ENCODE peak calls at places on chromosomes 5 and 9, in five cellular contexts. T is gastrocnemius medialis, O is hepatocyte, Y is cardiac fibroblast, I is coronary artery. G is an unnamed sample.

GRCh38 chr5:117856706-117857105 is 1131.6 kb downstream of the DTWD2 start:
- DNase-seq in T (no peak), O (no peak), Y (no peak), I (no peak), G (no peak)

GRCh38 chr5:77945874-77946273 is 169.7 kb upstream of the TBCA start:
- DNase-seq in T (no peak), O (no peak), Y (no peak), I (no peak), G (no peak)

GRCh38 chr9:109010676-109011655 is 2.3 kb downstream of the CTNNAL1 start:
- DNase-seq in T (no peak), O (peak; percentile 44), Y (peak; percentile 84), I (no peak), G (no peak)

GRCh38 chr9:29640507-29640906 is 2067.2 kb upstream of the C9orf72 start:
- DNase-seq in T (no peak), O (no peak), Y (no peak), I (no peak), G (no peak)

GRCh38 chr5:65141487-65141886 is 340.2 kb downstream of the ADAMTS6 start:
- DNase-seq in T (no peak), O (no peak), Y (no peak), I (no peak), G (no peak)

GRCh38 chr9:76297721-76298239 is 96.4 kb downstream of the RFK start:
- DNase-seq in T (peak; percentile 23), O (peak; percentile 26), Y (peak; percentile 45), I (no peak), G (no peak)

GRCh38 chr9:107043886-107044285 is 180.9 kb downstream of the ZNF462 start:
- DNase-seq in T (no peak), O (no peak), Y (no peak), I (no peak), G (no peak)

GRCh38 chr5:59487068-59487686 is 406.3 kb downstream of the PDE4D start:
- DNase-seq in T (no peak), O (no peak), Y (no peak), I (no peak), G (no peak)

GRCh38 chr5:39158127-39158593 is 61.2 kb downstream of the FYB1 start:
- DNase-seq in T (peak; percentile 14), O (no peak), Y (peak; percentile 76), I (no peak), G (no peak)

GRCh38 chr5:32261198-32261597 is 51.5 kb downstream of the MTMR12 start:
- DNase-seq in T (no peak), O (no peak), Y (peak; percentile 12), I (no peak), G (peak; percentile 44)

GRCh38 chr5:6745706-6746217 is 32.5 kb downstream of the TENT4A start:
- DNase-seq in T (no peak), O (peak; percentile 68), Y (peak; percentile 84), I (no peak), G (no peak)

GRCh38 chr5:88818296-88818695 is 64.7 kb downstream of the MEF2C start:
- DNase-seq in T (no peak), O (no peak), Y (no peak), I (no peak), G (no peak)

GRCh38 chr5:115490601-115491000 is 54.0 kb downstream of the FEM1C start:
- DNase-seq in T (no peak), O (no peak), Y (no peak), I (no peak), G (no peak)

GRCh38 chr9:100602302-100602930 is 24.5 kb downstream of the CAVIN4 start:
- DNase-seq in T (no peak), O (peak; percentile 74), Y (peak; percentile 74), I (no peak), G (no peak)

GRCh38 chr5:168317521-168318147 is 26.2 kb downstream of the WWC1 start:
- DNase-seq in T (no peak), O (peak; percentile 95), Y (peak; percentile 90), I (no peak), G (no peak)

GRCh38 chr5:143186623-143187022 is 216.9 kb downstream of the NR3C1 start:
- DNase-seq in T (no peak), O (no peak), Y (no peak), I (no peak), G (no peak)

GRCh38 chr9:21294904-21295538 is 10.1 kb downstream of the IFNA5 start:
- DNase-seq in T (no peak), O (no peak), Y (no peak), I (no peak), G (no peak)

GRCh38 chr9:108724669-108725068 is 131.1 kb downstream of the ACTL7B start:
- DNase-seq in T (no peak), O (peak; percentile 25), Y (peak; percentile 22), I (no peak), G (no peak)

GRCh38 chr5:126600631-126601511 is at the start of gene PHAX:
- DNase-seq in T (peak; percentile 61), O (peak; percentile 94), Y (peak; percentile 76), I (peak; percentile 81), G (peak; percentile 48)

GRCh38 chr5:158522761-158523160 is 577.0 kb downstream of the EBF1 start:
- DNase-seq in T (no peak), O (no peak), Y (no peak), I (no peak), G (no peak)

GRCh38 chr5:60295423-60295822 is 401.9 kb upstream of the PDE4D start:
- DNase-seq in T (no peak), O (peak; percentile 49), Y (peak; percentile 3), I (no peak), G (peak; percentile 5)

GRCh38 chr5:142841511-142842255 is 71.5 kb downstream of the ARHGAP26 start:
- DNase-seq in T (peak; percentile 38), O (no peak), Y (peak; percentile 78), I (peak; percentile 88), G (no peak)

GRCh38 chr5:55613112-55613868 is 78.5 kb upstream of the PLPP1 start:
- DNase-seq in T (no peak), O (no peak), Y (no peak), I (no peak), G (no peak)

GRCh38 chr5:155735388-155735787 is 591.6 kb upstream of the SGCD start:
- DNase-seq in T (peak; percentile 61), O (no peak), Y (no peak), I (no peak), G (no peak)

GRCh38 chr5:16787278-16787677 is 148.8 kb downstream of the MYO10 start:
- DNase-seq in T (no peak), O (no peak), Y (no peak), I (no peak), G (no peak)

GRCh38 chr5:122286547-122286946 is 25.5 kb upstream of the SNCAIP start:
- DNase-seq in T (no peak), O (no peak), Y (no peak), I (no peak), G (no peak)

GRCh38 chr9:12847591-12847990 is 72.8 kb downstream of the LURAP1L start:
- DNase-seq in T (no peak), O (no peak), Y (no peak), I (no peak), G (no peak)

GRCh38 chr5:72467987-72468386 is 39.2 kb downstream of the ZNF366 start:
- DNase-seq in T (no peak), O (no peak), Y (peak; percentile 87), I (no peak), G (no peak)

GRCh38 chr9:125513634-125514413 is 193.2 kb downstream of the MAPKAP1 start:
- DNase-seq in T (peak; percentile 28), O (peak; percentile 55), Y (peak; percentile 76), I (no peak), G (no peak)

GRCh38 chr5:73103885-73104284 is 16.5 kb upstream of the TMEM171 start:
- DNase-seq in T (no peak), O (no peak), Y (no peak), I (no peak), G (no peak)

GRCh38 chr5:36599986-36600779 is 6.2 kb upstream of the SLC1A3 start:
- DNase-seq in T (no peak), O (no peak), Y (peak; percentile 73), I (no peak), G (no peak)

GRCh38 chr5:36600847-36601527 is 5.4 kb upstream of the SLC1A3 start:
- DNase-seq in T (no peak), O (no peak), Y (peak; percentile 46), I (no peak), G (no peak)

GRCh38 chr5:36605241-36605640 is 1.2 kb upstream of the SLC1A3 start:
- DNase-seq in T (no peak), O (no peak), Y (peak; percentile 44), I (no peak), G (no peak)

GRCh38 chr5:36606052-36606436 is 362 bp upstream of the SLC1A3 start:
- DNase-seq in T (no peak), O (no peak), Y (no peak), I (no peak), G (no peak)

DNA sequence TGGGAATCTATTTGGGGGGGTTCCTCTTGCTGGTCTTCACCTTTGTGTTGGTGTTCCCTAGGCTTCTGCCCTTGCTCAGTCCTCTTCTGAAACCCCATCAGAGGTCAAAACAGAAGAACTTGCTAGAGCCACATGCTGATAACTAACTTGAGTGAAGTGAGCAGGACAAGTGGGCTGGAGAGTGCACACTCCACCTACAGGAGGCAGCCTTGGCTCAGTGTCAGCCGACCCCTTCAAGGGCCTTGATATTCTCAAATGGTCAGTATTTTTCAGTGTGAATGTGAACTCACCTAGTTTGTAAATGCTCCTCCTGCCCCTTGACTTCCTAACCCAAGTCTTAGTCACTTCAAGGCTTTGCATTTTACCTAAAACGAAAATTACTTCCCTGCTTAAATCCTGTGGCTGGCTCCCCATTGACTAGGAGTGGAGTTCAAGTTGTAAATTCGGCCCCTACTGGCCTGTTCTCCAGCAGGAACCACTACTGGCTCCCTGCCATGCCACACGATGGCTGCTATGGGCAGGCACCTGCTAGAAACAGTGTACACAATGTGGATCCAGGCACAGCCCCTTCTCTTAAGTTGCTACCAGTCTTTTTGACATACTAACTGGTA is 3.6 kb upstream of the SLC1A3 start:
- DNase-seq in T (no peak), O (no peak), Y (no peak), I (no peak), G (no peak)
- TF ChIP-seq CTCF in T (no peak), O (peak; percentile 4), Y (no peak), I (no peak), G (peak; percentile 34)

GRCh38 chr5:178240772-178241171 is 8.2 kb upstream of the PHYKPL start:
- DNase-seq in T (no peak), O (no peak), Y (no peak), I (no peak), G (no peak)
- H3K4me3 ChIP-seq in T (no peak overlapping the region), O (no peak overlapping the region), Y (no peak overlapping the region), I (no peak overlapping the region), G (no peak overlapping the region)

GRCh38 chr5:178547753-178548415 is 42.3 kb downstream of the COL23A1 start:
- DNase-seq in T (no peak), O (no peak), Y (no peak), I (no peak), G (no peak)

GRCh38 chr5:178551468-178551867 is 38.7 kb downstream of the COL23A1 start:
- DNase-seq in T (no peak), O (no peak), Y (no peak), I (no peak), G (no peak)

GRCh38 chr5:178548751-178549150 is 41.4 kb downstream of the COL23A1 start:
- DNase-seq in T (no peak), O (no peak), Y (peak; percentile 40), I (no peak), G (no peak)

GRCh38 chr5:178553517-178553916 is 36.7 kb downstream of the COL23A1 start:
- DNase-seq in T (no peak), O (no peak), Y (no peak), I (no peak), G (no peak)

GRCh38 chr5:178551059-178551458 is 39.1 kb downstream of the COL23A1 start:
- DNase-seq in T (no peak), O (no peak), Y (peak; percentile 40), I (no peak), G (no peak)
- TF ChIP-seq CTCF in T (no peak), O (peak; percentile 84), Y (peak; percentile 19), I (no peak), G (no peak)

GRCh38 chr5:43604699-43605098 is 1.7 kb downstream of the NNT start:
- DNase-seq in T (no peak), O (no peak), Y (no peak), I (no peak), G (no peak)
- H3K4me3 ChIP-seq in T (peak overlapping the region; percentile 75), O (no peak overlapping the region), Y (no peak overlapping the region), I (no peak overlapping the region), G (no peak overlapping the region)